ENCODE peak calls at places on chromosomes 13 and 19, in four cellular contexts. One of them, this sample, is unnamed.

GRCh38 chr13:70568571-70568970 is 460.3 kb upstream of the KLHL1 start:
- DNase-seq in Panc1: peak
- DNase-seq in HL-60: peak
- DNase-seq in A549: peak
- DNase-seq in this sample: peak

GRCh38 chr13:66560991-66561390 is 669.1 kb downstream of the PCDH9 start:
- DNase-seq in Panc1: no peak
- DNase-seq in HL-60: no peak
- DNase-seq in A549: no peak
- DNase-seq in this sample: no peak

GRCh38 chr13:98143157-98143553 is 261 bp downstream of the FARP1 start:
- DNase-seq in Panc1: no peak
- DNase-seq in HL-60: no peak
- DNase-seq in A549: peak
- DNase-seq in this sample: no peak

GRCh38 chr13:21445759-21446158 is 13.3 kb downstream of the ZDHHC20 start:
- DNase-seq in Panc1: no peak
- DNase-seq in HL-60: no peak
- DNase-seq in A549: no peak
- DNase-seq in this sample: no peak

GRCh38 chr13:22926176-22927007 is 254.4 kb upstream of the SGCG start:
- DNase-seq in Panc1: no peak
- DNase-seq in HL-60: no peak
- DNase-seq in A549: no peak
- DNase-seq in this sample: no peak

GRCh38 chr13:32259116-32259515 is 56.0 kb downstream of the ZAR1L start:
- DNase-seq in Panc1: no peak
- DNase-seq in HL-60: no peak
- DNase-seq in A549: no peak
- DNase-seq in this sample: no peak

GRCh38 chr19:21604941-21605548 is 99.6 kb downstream of the ZNF429 start:
- DNase-seq in Panc1: no peak
- DNase-seq in HL-60: no peak
- DNase-seq in A549: no peak
- DNase-seq in this sample: no peak

GRCh38 chr19:48955308-48955958 is 758 bp downstream of the BAX start:
- DNase-seq in Panc1: no peak
- DNase-seq in HL-60: no peak
- DNase-seq in A549: no peak
- DNase-seq in this sample: no peak

GRCh38 chr19:56595548-56595899 is 422 bp downstream of the ZNF71 start:
- DNase-seq in Panc1: no peak
- DNase-seq in HL-60: no peak
- DNase-seq in A549: no peak
- DNase-seq in this sample: peak

GRCh38 chr19:13007292-13008045 is 12.2 kb downstream of the NFIX start:
- DNase-seq in Panc1: no peak
- DNase-seq in HL-60: no peak
- DNase-seq in A549: no peak
- DNase-seq in this sample: no peak

GRCh38 chr13:83498486-83499190 is 383.6 kb downstream of the SLITRK1 start:
- DNase-seq in Panc1: no peak
- DNase-seq in HL-60: no peak
- DNase-seq in A549: peak
- DNase-seq in this sample: no peak

GRCh38 chr13:110993788-110994187 is 78.9 kb upstream of the ANKRD10 start:
- DNase-seq in Panc1: no peak
- DNase-seq in HL-60: no peak
- DNase-seq in A549: no peak
- DNase-seq in this sample: no peak

GRCh38 chr19:7444042-7444441 is 44.8 kb downstream of the PEX11G start:
- DNase-seq in Panc1: no peak
- DNase-seq in HL-60: no peak
- DNase-seq in A549: no peak
- DNase-seq in this sample: no peak

GRCh38 chr13:46903748-46904147 is 6.9 kb upstream of the HTR2A start:
- DNase-seq in Panc1: no peak
- DNase-seq in HL-60: no peak
- DNase-seq in A549: no peak
- DNase-seq in this sample: no peak

GRCh38 chr13:46817081-46817480 is 20.1 kb upstream of the ESD start:
- DNase-seq in Panc1: no peak
- DNase-seq in HL-60: no peak
- DNase-seq in A549: no peak
- DNase-seq in this sample: no peak

GRCh38 chr13:25046985-25047660 is 48.8 kb upstream of the PABPC3 start:
- DNase-seq in Panc1: no peak
- DNase-seq in HL-60: no peak
- DNase-seq in A549: no peak
- DNase-seq in this sample: no peak

GRCh38 chr13:78382946-78383542 is 220.3 kb downstream of the POU4F1 start:
- DNase-seq in Panc1: no peak
- DNase-seq in HL-60: peak
- DNase-seq in A549: no peak
- DNase-seq in this sample: no peak

GRCh38 chr19:36030264-36031148 is 2.2 kb downstream of the CLIP3 start:
- DNase-seq in Panc1: no peak
- DNase-seq in HL-60: no peak
- DNase-seq in A549: no peak
- DNase-seq in this sample: peak

GRCh38 chr13:37475966-37476365 is 122.6 kb downstream of the POSTN start:
- DNase-seq in Panc1: no peak
- DNase-seq in HL-60: no peak
- DNase-seq in A549: no peak
- DNase-seq in this sample: no peak

GRCh38 chr13:111202745-111203144 is 87.6 kb downstream of the ARHGEF7 start:
- DNase-seq in Panc1: no peak
- DNase-seq in HL-60: no peak
- DNase-seq in A549: peak
- DNase-seq in this sample: no peak

GRCh38 chr19:49609499-49610092 is 18.6 kb downstream of the PRR12 start:
- DNase-seq in Panc1: no peak
- DNase-seq in HL-60: no peak
- DNase-seq in A549: no peak
- DNase-seq in this sample: no peak

GRCh38 chr13:59750860-59751259 is 412.9 kb downstream of the DIAPH3 start:
- DNase-seq in Panc1: no peak
- DNase-seq in HL-60: no peak
- DNase-seq in A549: no peak
- DNase-seq in this sample: peak

GRCh38 chr19:41935781-41936415 is 7.6 kb upstream of the ERFL start:
- DNase-seq in Panc1: no peak
- DNase-seq in HL-60: no peak
- DNase-seq in A549: no peak
- DNase-seq in this sample: no peak

GRCh38 chr13:40665061-40665753 is 1.2 kb downstream of the FOXO1 start:
- DNase-seq in Panc1: no peak
- DNase-seq in HL-60: no peak
- DNase-seq in A549: peak
- DNase-seq in this sample: no peak

GRCh38 chr13:46119883-46120614 is 15.2 kb upstream of the CPB2 start:
- DNase-seq in Panc1: no peak
- DNase-seq in HL-60: no peak
- DNase-seq in A549: peak
- DNase-seq in this sample: peak

GRCh38 chr13:34322416-34323074 is 504.6 kb downstream of the RFC3 start:
- DNase-seq in Panc1: no peak
- DNase-seq in HL-60: no peak
- DNase-seq in A549: no peak
- DNase-seq in this sample: no peak

GRCh38 chr19:4713384-4713951 is 10.2 kb downstream of the DPP9 start:
- DNase-seq in Panc1: peak
- DNase-seq in HL-60: no peak
- DNase-seq in A549: peak
- DNase-seq in this sample: peak

GRCh38 chr19:32287086-32287485 is 58.3 kb upstream of the ZNF507 start:
- DNase-seq in Panc1: no peak
- DNase-seq in HL-60: no peak
- DNase-seq in A549: no peak
- DNase-seq in this sample: no peak
- TF ChIP-seq CTCF in Panc1: no peak
- TF ChIP-seq CTCF in HL-60: no peak
- TF ChIP-seq CTCF in A549: no peak
- TF ChIP-seq CTCF in this sample: no peak

GRCh38 chr19:17777840-17778620 is 16.9 kb upstream of the B3GNT3 start:
- DNase-seq in Panc1: no peak
- DNase-seq in HL-60: peak
- DNase-seq in A549: peak
- DNase-seq in this sample: no peak

GRCh38 chr19:17775991-17776803 is 18.7 kb upstream of the B3GNT3 start:
- DNase-seq in Panc1: no peak
- DNase-seq in HL-60: no peak
- DNase-seq in A549: no peak
- DNase-seq in this sample: no peak

GRCh38 chr19:17778621-17779280 is 16.2 kb upstream of the B3GNT3 start:
- DNase-seq in Panc1: no peak
- DNase-seq in HL-60: no peak
- DNase-seq in A549: no peak
- DNase-seq in this sample: no peak

GRCh38 chr19:17780781-17781180 is 14.2 kb upstream of the B3GNT3 start:
- DNase-seq in Panc1: no peak
- DNase-seq in HL-60: no peak
- DNase-seq in A549: no peak
- DNase-seq in this sample: no peak

DNA sequence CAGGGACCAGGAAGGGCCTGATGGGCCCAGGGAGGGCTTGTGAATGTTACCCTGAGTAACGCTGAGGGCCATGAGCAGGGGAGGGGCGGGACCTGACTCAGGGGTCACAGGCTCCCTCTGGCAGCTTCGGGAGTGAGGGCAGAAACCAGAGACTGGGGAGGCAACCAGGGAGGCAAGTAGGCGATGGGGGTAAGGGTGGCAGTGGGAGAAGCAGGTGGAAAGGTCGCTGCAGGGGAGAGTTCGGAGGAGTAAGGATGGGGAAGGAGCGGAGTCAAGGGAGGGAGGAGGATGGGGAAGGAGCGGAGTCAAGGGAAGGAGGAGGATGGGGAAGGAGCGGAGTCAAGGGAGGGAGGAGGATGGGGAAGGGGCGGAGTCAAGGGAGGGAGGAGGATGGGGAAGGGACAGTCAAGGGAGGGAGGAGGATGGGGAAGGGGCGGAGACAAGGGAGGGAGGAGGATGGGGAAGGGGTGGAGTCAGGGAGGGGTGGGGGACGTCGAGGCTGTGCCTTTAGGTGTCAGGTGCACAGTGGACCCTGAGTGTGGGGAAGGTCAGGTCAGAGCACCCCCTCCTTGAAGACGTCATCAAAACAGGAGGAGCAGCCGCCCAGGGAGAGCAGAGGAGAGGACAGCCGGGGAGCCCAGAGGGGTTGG is 15.5 kb upstream of the B3GNT3 start:
- DNase-seq in Panc1: no peak
- DNase-seq in HL-60: peak
- DNase-seq in A549: peak
- DNase-seq in this sample: no peak
- H3K4me3 ChIP-seq in Panc1: no peak
- H3K4me3 ChIP-seq in HL-60: no peak
- H3K4me3 ChIP-seq in A549: peak
- H3K4me3 ChIP-seq in this sample: peak

GRCh38 chr13:64819081-64819480 is 2411.1 kb downstream of the PCDH9 start:
- DNase-seq in Panc1: no peak
- DNase-seq in HL-60: no peak
- DNase-seq in A549: no peak
- DNase-seq in this sample: no peak
- TF ChIP-seq CTCF in Panc1: peak
- TF ChIP-seq CTCF in HL-60: no peak
- TF ChIP-seq CTCF in A549: no peak
- TF ChIP-seq CTCF in this sample: no peak

GRCh38 chr13:49308104-49308875 is 60.6 kb downstream of the CDADC1 start:
- DNase-seq in Panc1: no peak
- DNase-seq in HL-60: no peak
- DNase-seq in A549: no peak
- DNase-seq in this sample: no peak
- H3K4me3 ChIP-seq in Panc1: no peak
- H3K4me3 ChIP-seq in HL-60: no peak
- H3K4me3 ChIP-seq in A549: no peak
- H3K4me3 ChIP-seq in this sample: no peak

DNA sequence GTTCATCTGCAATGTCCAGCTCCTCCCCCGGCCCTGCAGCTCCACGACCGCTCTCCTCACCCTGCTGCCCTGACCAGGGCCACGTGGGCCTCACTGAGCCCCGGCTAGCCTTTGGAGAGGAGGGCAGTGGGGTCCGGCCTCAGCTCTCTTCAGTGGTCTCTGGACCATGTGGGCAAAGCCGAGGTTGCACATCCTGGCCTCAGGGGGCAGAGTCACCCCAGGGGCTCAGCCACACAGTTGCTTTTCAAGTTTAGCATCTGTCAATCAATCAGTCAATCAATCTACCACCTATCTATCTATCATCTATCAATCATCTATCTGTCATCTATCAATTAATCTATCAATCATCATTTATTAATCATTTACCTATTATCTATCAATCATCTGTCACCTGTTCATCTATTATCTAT is 3.0 kb upstream of the DIRAS1 start:
- DNase-seq in Panc1: no peak
- DNase-seq in HL-60: no peak
- DNase-seq in A549: no peak
- DNase-seq in this sample: no peak
- TF ChIP-seq CTCF in Panc1: no peak
- TF ChIP-seq CTCF in HL-60: no peak
- TF ChIP-seq CTCF in A549: no peak
- TF ChIP-seq CTCF in this sample: peak